ENCODE peak calls at places on chromosomes 6 and 20, in five cellular contexts. E is transverse colon; T is effector memory CD4-positive, alpha-beta T cell; U is mammary epithelial cell; Y is CD8-positive, alpha-beta memory T cell. C is an unnamed sample.

GRCh38 chr6:32369678-32370077 is 2.0 kb downstream of the TSBP1 start:
- DNase-seq in U (peak; percentile 89), Y (no peak), T (no peak), E (no peak), C (no peak)

GRCh38 chr20:43900496-43900895 is 14.2 kb upstream of the TOX2 start:
- DNase-seq in E (no peak), Y (no peak), U (no peak), T (no peak), C (no peak)

GRCh38 chr6:27706431-27706830 is 205.8 kb downstream of the OR2B2 start:
- DNase-seq in T (no peak), Y (no peak), E (no peak), U (no peak), C (no peak)

GRCh38 chr6:54718541-54719023 is 128.0 kb upstream of the FAM83B start:
- DNase-seq in E (peak; percentile 47), T (no peak), U (peak; percentile 66), Y (no peak), C (no peak)

GRCh38 chr20:39289316-39289715 is 327.2 kb downstream of the DHX35 start:
- DNase-seq in T (no peak), Y (no peak), E (no peak), U (no peak), C (no peak)

GRCh38 chr6:16551466-16551865 is 209.8 kb downstream of the ATXN1 start:
- DNase-seq in U (no peak), E (no peak), T (no peak), Y (no peak), C (no peak)

GRCh38 chr6:125953502-125953875 is 3.1 kb upstream of the HINT3 start:
- DNase-seq in E (peak; percentile 72), T (no peak), U (peak; percentile 48), Y (no peak), C (no peak)

GRCh38 chr6:35368038-35368887 is 25.9 kb downstream of the PPARD start:
- DNase-seq in T (no peak), U (peak; percentile 46), Y (peak; percentile 14), E (no peak), C (no peak)

GRCh38 chr20:16518068-16518783 is 55.0 kb downstream of the KIF16B start:
- DNase-seq in Y (peak; percentile 2), T (no peak), E (peak; percentile 45), U (peak; percentile 47), C (no peak)

GRCh38 chr6:76834399-76834798 is 628.9 kb downstream of the HTR1B start:
- DNase-seq in U (no peak), E (no peak), T (no peak), Y (no peak), C (no peak)

GRCh38 chr6:127367023-127367375 is 23.6 kb upstream of the ECHDC1 start:
- DNase-seq in E (no peak), U (no peak), T (no peak), Y (no peak), C (no peak)

GRCh38 chr20:20076297-20077065 is 24.1 kb downstream of the CFAP61 start:
- DNase-seq in U (peak; percentile 26), E (no peak), Y (no peak), T (no peak), C (no peak)

GRCh38 chr6:2542101-2542857 is 208.4 kb downstream of the MYLK4 start:
- DNase-seq in T (no peak), U (no peak), E (no peak), Y (no peak), C (no peak)

GRCh38 chr6:154638369-154638768 is 94.8 kb upstream of the SCAF8 start:
- DNase-seq in Y (no peak), T (no peak), U (peak; percentile 17), E (no peak), C (no peak)

GRCh38 chr6:170152989-170153388 is 137.9 kb downstream of the DLL1 start:
- DNase-seq in U (peak; percentile 49), Y (no peak), E (peak; percentile 63), T (no peak), C (no peak)

GRCh38 chr6:42142118-42142835 is at the start of gene C6orf132:
- DNase-seq in Y (no peak), T (no peak), E (peak; percentile 87), U (peak; percentile 74), C (no peak)

GRCh38 chr6:2853766-2854393 is 12.2 kb upstream of the SERPINB1 start:
- DNase-seq in T (peak; percentile 71), U (peak; percentile 82), Y (peak; percentile 37), E (peak; percentile 54), C (no peak)

GRCh38 chr6:157538698-157539097 is 157.7 kb downstream of the ZDHHC14 start:
- DNase-seq in E (no peak), T (no peak), U (no peak), Y (no peak), C (peak; percentile 33)

GRCh38 chr6:157539421-157539822 is 158.4 kb downstream of the ZDHHC14 start:
- DNase-seq in U (no peak), T (no peak), Y (no peak), E (no peak), C (no peak)

GRCh38 chr6:157539900-157540752 is 159.1 kb downstream of the ZDHHC14 start:
- DNase-seq in U (no peak), T (no peak), Y (no peak), E (peak; percentile 55), C (no peak)

GRCh38 chr6:157542405-157542943 is 161.5 kb downstream of the ZDHHC14 start:
- DNase-seq in T (no peak), Y (no peak), U (no peak), E (no peak), C (no peak)

GRCh38 chr6:157541618-157542404 is 160.8 kb downstream of the ZDHHC14 start:
- DNase-seq in T (no peak), U (no peak), E (no peak), Y (no peak), C (no peak)
- H3K4me1 ChIP-seq in T (peaks cover 3% of the 10 kb centered on the region), U (no peaks in the 10 kb centered on the region), E (peaks cover 22% of the 10 kb centered on the region), Y (peaks cover 17% of the 10 kb centered on the region), C (no peaks in the 10 kb centered on the region)

DNA sequence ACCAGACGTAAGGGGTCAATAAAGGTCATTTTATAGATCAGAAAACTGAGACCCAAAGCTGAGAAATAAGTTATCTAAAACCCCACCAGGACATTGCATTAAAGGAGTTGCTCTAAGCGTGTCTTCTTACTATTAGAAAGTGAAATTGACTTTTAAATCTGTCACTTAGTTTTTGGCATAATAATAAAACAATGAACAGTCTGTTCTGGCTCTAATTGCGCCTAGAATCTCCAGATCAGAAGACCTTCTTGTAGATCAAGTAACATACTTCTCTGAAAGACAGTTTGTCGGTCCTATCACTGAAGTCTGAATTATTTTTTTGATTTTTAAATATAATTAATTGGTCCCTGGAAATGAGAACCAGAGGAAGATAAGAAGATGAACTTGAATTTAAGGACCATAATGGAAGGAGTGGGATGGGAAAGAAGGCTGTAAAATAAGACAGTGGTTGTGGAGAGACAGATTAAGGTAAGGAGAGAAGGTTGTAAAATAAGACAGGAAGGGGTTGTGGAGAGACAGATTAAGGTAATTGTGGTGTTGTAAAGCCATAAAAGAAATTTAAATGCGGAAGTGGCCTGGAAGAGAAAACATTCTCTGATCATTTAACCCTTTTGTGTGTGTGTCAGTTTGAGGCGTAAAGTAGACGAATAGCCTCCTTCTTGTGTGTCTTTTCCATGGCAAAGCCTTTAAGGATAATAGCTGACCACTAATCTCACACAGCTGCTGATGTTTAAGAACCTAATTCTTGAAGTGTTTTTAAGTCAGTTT is 20.0 kb downstream of the TOP1 start:
- DNase-seq in T (no peak), Y (peak; percentile 70), E (no peak), U (no peak), C (no peak)
- H3K4me3 ChIP-seq in T (peak overlapping the region; percentile 45), Y (peak overlapping the region; percentile 42), E (no peak overlapping the region), U (peak overlapping the region; percentile 39), C (peak overlapping the region; percentile 19)

GRCh38 chr20:51121901-51122412 is 99.0 kb upstream of the KCNG1 start:
- DNase-seq in U (peak; percentile 62), T (no peak), E (no peak), Y (no peak), C (no peak)
- H3K4me1 ChIP-seq in U (peaks cover 7% of the 10 kb centered on the region), T (no peaks in the 10 kb centered on the region), E (peaks cover 44% of the 10 kb centered on the region), Y (no peaks in the 10 kb centered on the region), C (no peaks in the 10 kb centered on the region)

DNA sequence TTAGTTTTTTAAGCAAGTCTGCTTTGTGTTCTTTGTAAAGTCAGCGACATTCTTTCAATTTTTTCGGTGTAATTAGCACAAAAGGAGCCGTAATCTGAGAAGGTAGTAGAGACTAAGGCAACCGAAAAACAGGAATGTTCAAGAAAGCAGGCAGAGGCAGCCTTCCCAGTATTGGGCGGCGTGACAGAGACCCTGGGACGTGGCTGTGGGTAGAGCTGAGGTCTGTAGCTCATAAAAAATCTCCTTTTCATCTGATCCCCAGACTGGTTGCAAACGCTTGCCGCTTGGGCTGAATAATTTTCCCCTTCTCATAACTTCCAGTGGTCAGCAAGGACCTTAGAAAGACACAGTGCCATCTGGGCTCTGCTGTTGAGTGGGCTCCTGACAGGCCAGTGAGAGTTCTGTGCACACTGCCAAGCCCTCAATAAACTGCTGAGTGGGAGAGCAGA is 30.8 kb downstream of the GNAS start:
- DNase-seq in Y (no peak), E (no peak), T (no peak), U (no peak), C (no peak)
- H3K4me3 ChIP-seq in Y (no peak overlapping the region), E (no peak overlapping the region), T (no peak overlapping the region), U (no peak overlapping the region), C (no peak overlapping the region)

GRCh38 chr6:75213112-75213511 is 7.3 kb upstream of the COL12A1 start:
- DNase-seq in E (no peak), T (no peak), Y (no peak), U (no peak), C (no peak)
- H3K4me1 ChIP-seq in E (peaks cover 37% of the 10 kb centered on the region), T (peaks cover 7% of the 10 kb centered on the region), Y (peaks cover 8% of the 10 kb centered on the region), U (peaks cover 12% of the 10 kb centered on the region), C (no peaks in the 10 kb centered on the region)

GRCh38 chr6:158662607-158663464 is 13.0 kb downstream of the SYTL3 start:
- DNase-seq in U (no peak), E (no peak), T (no peak), Y (peak; percentile 53), C (no peak)
- H3K4me3 ChIP-seq in U (no peak overlapping the region), E (no peak overlapping the region), T (no peak overlapping the region), Y (peak overlapping the region; percentile 16), C (no peak overlapping the region)

GRCh38 chr6:13355043-13355945 is 27.0 kb upstream of the TBC1D7 start:
- DNase-seq in Y (peak; percentile 28), U (peak; percentile 92), E (no peak), T (no peak), C (no peak)
- H3K4me1 ChIP-seq in Y (peaks cover 37% of the 10 kb centered on the region), U (peaks cover 40% of the 10 kb centered on the region), E (peaks cover 20% of the 10 kb centered on the region), T (peaks cover 20% of the 10 kb centered on the region), C (peaks cover 21% of the 10 kb centered on the region)

GRCh38 chr6:144159231-144159630 is 8.9 kb downstream of the STX11 start:
- DNase-seq in T (no peak), Y (no peak), U (no peak), E (no peak), C (no peak)
- H3K4me3 ChIP-seq in T (no peak overlapping the region), Y (no peak overlapping the region), U (no peak overlapping the region), E (no peak overlapping the region), C (no peak overlapping the region)

DNA sequence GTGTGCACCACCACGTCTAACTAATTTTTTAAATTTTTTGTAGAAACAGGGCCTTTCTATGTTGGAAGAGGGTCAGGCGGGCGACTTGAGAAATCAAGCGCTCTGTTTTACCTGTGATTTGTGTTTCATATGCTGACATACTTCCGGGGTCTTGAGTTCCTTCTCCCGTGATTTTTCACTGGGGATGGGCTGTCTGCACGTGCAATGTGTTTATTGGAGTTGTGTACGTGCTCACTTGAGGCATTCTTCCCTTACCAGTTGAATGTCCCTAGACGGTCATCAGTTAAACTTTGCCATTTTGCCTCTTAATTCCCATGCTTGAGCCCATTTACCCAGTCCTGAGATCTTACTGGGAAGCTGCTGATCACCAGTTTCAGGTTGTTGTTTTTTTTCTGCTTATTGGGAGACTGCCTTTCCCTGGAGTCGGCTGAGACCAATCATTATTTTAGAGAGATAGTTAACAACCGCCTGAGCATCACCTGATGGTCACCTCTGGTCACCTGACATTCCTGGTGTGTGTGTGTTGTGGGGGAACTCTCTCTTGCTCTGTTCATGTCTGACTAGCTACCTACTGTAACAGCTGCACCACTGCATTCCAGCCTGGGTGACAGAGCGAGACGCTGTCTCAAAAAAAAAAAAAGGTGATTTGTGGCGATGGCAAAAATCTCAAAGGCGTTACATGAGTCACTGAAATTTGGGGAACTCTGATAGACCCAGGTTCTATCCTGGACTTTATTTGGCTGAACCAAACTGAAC is 34.8 kb upstream of the NCOA3 start:
- DNase-seq in T (no peak), Y (no peak), U (no peak), E (no peak), C (no peak)
- H3K4me1 ChIP-seq in T (no peaks in the 10 kb centered on the region), Y (no peaks in the 10 kb centered on the region), U (peaks cover 20% of the 10 kb centered on the region), E (peaks cover 4% of the 10 kb centered on the region), C (peaks cover 20% of the 10 kb centered on the region)